ENCODE peak calls at places on chromosomes 12 and 14, in four cellular contexts. H is fibroblast of pulmonary artery, L is MM.1S, I is WTC11. C is an unnamed sample.
A peak's percentile ranks its signal among the peaks of the same experiment; 100 is the strongest.

GRCh38 chr14:50116986-50117385 is 614 bp upstream of the VCPKMT start:
- DNase-seq in H (no peak), I (no peak), L (no peak), C (no peak)

GRCh38 chr12:69821032-69821431 is 4.0 kb upstream of the MYRFL start:
- DNase-seq in H (no peak), L (no peak), I (no peak), C (no peak)

GRCh38 chr12:71046215-71046614 is 111.6 kb downstream of the TSPAN8 start:
- DNase-seq in L (no peak), I (no peak), H (peak; percentile 77), C (no peak)

GRCh38 chr14:101025131-101025530 is 121.6 kb upstream of the RTL1 start:
- DNase-seq in I (no peak), L (no peak), H (no peak), C (no peak)

GRCh38 chr14:29016050-29016900 is 249.7 kb downstream of the FOXG1 start:
- DNase-seq in L (peak; percentile 22), H (peak; percentile 68), I (peak; percentile 80), C (no peak)

GRCh38 chr14:70905316-70905715 is 1.9 kb upstream of the PCNX1 start:
- DNase-seq in I (no peak), L (no peak), H (peak; percentile 98), C (no peak)

GRCh38 chr12:100752841-100753240 is 41.7 kb upstream of the ANO4 start:
- DNase-seq in L (no peak), H (peak; percentile 8), I (no peak), C (no peak)

GRCh38 chr12:15982071-15982470 is 70.9 kb downstream of the DERA start:
- DNase-seq in I (no peak), H (peak; percentile 38), L (no peak), C (no peak)

GRCh38 chr12:66279127-66279712 is 23.1 kb upstream of the HELB start:
- DNase-seq in L (no peak), H (peak; percentile 54), I (no peak), C (no peak)

GRCh38 chr14:90451443-90451842 is 54.6 kb downstream of the CALM1 start:
- DNase-seq in I (no peak), H (no peak), L (no peak), C (no peak)

GRCh38 chr12:57488397-57489156 is 709 bp downstream of the MARS1 start:
- DNase-seq in H (no peak), L (peak; percentile 28), I (no peak), C (no peak)

GRCh38 chr12:53004582-53004981 is 1.7 kb upstream of the EIF4B start:
- DNase-seq in L (no peak), I (no peak), H (peak; percentile 53), C (no peak)

GRCh38 chr14:73833530-73834257 is 17.9 kb upstream of the PTGR2 start:
- DNase-seq in H (peak; percentile 82), I (no peak), L (no peak), C (no peak)

DNA sequence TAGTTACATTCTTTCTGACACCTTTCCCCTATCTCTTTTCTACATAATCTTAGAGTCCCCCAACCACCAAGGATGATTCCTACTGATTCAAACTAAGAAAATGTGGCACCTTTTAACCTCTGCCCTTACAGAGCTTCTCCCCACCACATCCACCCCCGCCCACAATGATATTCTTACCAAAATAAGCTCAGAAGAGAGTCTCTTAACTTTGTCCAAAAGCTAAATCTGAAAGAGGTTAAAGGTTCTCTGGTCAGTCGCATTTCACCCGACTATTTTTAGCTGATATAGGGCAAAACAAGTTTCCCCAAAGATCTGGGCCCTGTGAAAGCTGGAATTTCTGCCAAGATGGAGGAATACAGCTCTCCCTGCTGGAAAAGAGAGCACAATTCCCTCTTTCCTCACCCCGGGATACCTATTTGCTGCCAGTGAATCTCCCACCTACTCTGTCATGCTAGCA is 128.6 kb downstream of the ZFP36L1 start:
- DNase-seq in L (no peak), H (no peak), I (no peak), C (peak; percentile 41)
- TF ChIP-seq CTCF in L (no peak), H (no peak), I (no peak), C (no peak)

GRCh38 chr14:23729720-23730387 is 93.7 kb downstream of the DHRS2 start:
- DNase-seq in I (no peak), H (no peak), L (no peak), C (no peak)
- TF ChIP-seq CTCF in I (peak; percentile 21), H (peak; percentile 1), L (no peak), C (no peak)

DNA sequence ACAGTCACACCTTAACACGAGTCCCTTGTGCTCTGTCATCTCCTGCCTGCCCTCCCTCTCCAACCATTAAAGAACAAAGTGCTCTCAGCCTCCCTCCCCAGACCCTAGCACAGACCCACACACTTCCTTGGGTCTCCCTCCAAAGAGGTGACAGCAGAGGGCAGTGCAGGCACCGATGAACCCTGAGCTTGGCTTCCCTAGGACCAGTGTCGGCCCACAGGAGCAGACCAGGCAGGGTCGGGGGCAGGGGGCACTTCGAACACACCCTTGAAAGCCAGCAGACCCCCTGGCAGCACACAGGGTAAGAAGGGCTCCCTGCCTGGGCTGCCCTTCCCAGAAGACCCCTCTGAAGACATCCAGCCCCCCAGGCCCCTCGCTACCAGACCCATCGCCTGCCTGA is 7.0 kb downstream of the CDK2AP1 start:
- DNase-seq in I (peak; percentile 62), L (no peak), H (no peak), C (peak; percentile 46)
- TF ChIP-seq CTCF in I (no peak), L (no peak), H (peak; percentile 21), C (peak; percentile 50)

GRCh38 chr14:56280843-56281242 is 162.6 kb downstream of the PELI2 start:
- DNase-seq in I (no peak), H (no peak), L (no peak), C (no peak)
- TF ChIP-seq CTCF in I (no peak), H (peak; percentile 26), L (no peak), C (no peak)

GRCh38 chr12:18552829-18553228 is 185.0 kb downstream of the PLCZ1 start:
- DNase-seq in H (no peak), I (no peak), L (no peak), C (no peak)
- TF ChIP-seq CTCF in H (no peak), I (no peak), L (no peak), C (no peak)

DNA sequence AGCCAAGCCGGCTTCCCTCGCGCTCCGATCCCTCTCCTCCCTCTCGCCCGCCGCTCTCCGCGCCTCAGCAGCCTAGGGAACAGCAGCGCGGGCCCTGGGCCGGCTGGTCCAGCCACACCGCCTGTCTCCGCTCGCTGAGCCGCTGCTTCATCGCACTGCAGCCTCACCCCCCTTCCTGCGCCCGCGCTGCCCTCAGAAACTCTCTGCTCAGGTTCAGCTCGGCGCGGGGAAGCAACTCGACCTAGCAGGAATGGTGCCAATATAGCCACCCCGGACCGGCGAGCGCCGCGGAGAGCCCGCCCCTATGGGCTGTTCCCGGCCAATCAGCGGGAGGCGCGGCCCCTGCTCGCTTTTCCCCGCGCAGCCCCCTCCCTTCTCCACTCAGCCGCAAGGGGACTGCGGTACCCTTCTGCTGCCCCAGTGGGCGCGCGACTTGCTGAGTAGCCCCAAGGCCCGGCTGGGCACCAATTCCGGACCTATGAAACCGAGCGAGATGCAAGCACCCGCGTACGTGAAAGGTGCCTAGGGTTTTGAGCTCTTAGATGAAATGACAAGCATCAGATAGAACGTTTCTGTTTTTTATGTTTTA is at the start of gene ADAMTS20:
- DNase-seq in I (peak; percentile 92), H (peak; percentile 1), L (no peak), C (no peak)
- TF ChIP-seq CTCF in I (no peak), H (no peak), L (no peak), C (no peak)

GRCh38 chr14:19947413-19948090 is 16.8 kb downstream of the OR4K1 start:
- DNase-seq in L (peak; percentile 39), I (no peak), H (no peak), C (no peak)
- TF ChIP-seq CTCF in L (peak; percentile 14), I (no peak), H (no peak), C (no peak)

GRCh38 chr14:25400607-25401206 is 350.8 kb upstream of the STXBP6 start:
- DNase-seq in H (peak; percentile 58), L (peak; percentile 54), I (peak; percentile 49), C (no peak)
- TF ChIP-seq CTCF in H (peak; percentile 84), L (peak; percentile 56), I (peak; percentile 58), C (peak; percentile 57)

C was measured in GM10248.